ENCODE peak calls at places on chromosomes 11 and 22, in nine cellular contexts. M is B cell; W is A673; H is progenitor cell of endocrine pancreas; A is CD4-positive, alpha-beta T cell; G is cardiac muscle cell; J is fibroblast of the aortic adventitia; B is adrenal gland; U is heart left ventricle. T is an unnamed sample.

GRCh38 chr22:30288414-30289125 is 735 bp downstream of the CASTOR1 start:
- DNase-seq in J (no peak), M (no peak), H (no peak), A (no peak), U (no peak), G (no peak), W (no peak), B (no peak), T (no peak)

GRCh38 chr11:72581067-72581466 is 93.2 kb downstream of the PDE2A start:
- DNase-seq in A (no peak), G (no peak), U (no peak), J (no peak), B (no peak), W (no peak), H (no peak), M (no peak), T (no peak)

GRCh38 chr11:78722786-78723185 is 148.1 kb upstream of the NARS2 start:
- DNase-seq in A (no peak), G (peak; percentile 3), W (no peak), B (no peak), J (peak; percentile 18), M (no peak), U (no peak), H (no peak), T (no peak)

GRCh38 chr11:126834149-126834548 is 166.4 kb downstream of the KIRREL3 start:
- DNase-seq in J (peak; percentile 90), G (peak; percentile 47), B (no peak), H (no peak), M (no peak), A (no peak), U (no peak), W (no peak), T (no peak)

GRCh38 chr22:43991316-43992020 is 32.6 kb upstream of the PARVB start:
- DNase-seq in H (no peak), W (no peak), G (no peak), M (no peak), B (no peak), J (no peak), A (no peak), U (no peak), T (no peak)

GRCh38 chr11:3840289-3840869 is 380 bp downstream of the RHOG start:
- DNase-seq in U (no peak), G (no peak), H (no peak), W (no peak), M (peak; percentile 31), J (no peak), A (no peak), B (no peak), T (peak; percentile 42)

GRCh38 chr11:36034572-36035331 is 90.9 kb downstream of the LDLRAD3 start:
- DNase-seq in A (no peak), M (no peak), W (no peak), U (no peak), J (peak; percentile 86), G (peak; percentile 74), B (no peak), H (no peak), T (no peak)

GRCh38 chr11:84608788-84609309 is 1018.3 kb downstream of the DLG2 start:
- DNase-seq in A (no peak), M (no peak), G (no peak), U (no peak), W (no peak), J (no peak), B (no peak), H (no peak), T (no peak)

GRCh38 chr11:74142624-74143023 is 28.2 kb downstream of the C2CD3 start:
- DNase-seq in G (no peak), W (no peak), B (no peak), A (no peak), J (no peak), U (no peak), H (no peak), M (no peak), T (no peak)

GRCh38 chr22:42338502-42338901 is 68.0 kb upstream of the TCF20 start:
- DNase-seq in W (no peak), A (no peak), M (no peak), U (no peak), B (no peak), H (no peak), G (no peak), J (no peak), T (no peak)

GRCh38 chr22:46806789-46807188 is 44.3 kb downstream of the TBC1D22A start:
- DNase-seq in B (no peak), G (no peak), A (no peak), J (no peak), M (no peak), H (no peak), W (no peak), U (no peak), T (no peak)

GRCh38 chr11:65013130-65013691 is 749 bp upstream of the ARL2 start:
- DNase-seq in A (peak; percentile 85), H (peak; percentile 79), W (no peak), J (peak; percentile 86), G (peak; percentile 91), M (peak; percentile 94), U (peak; percentile 92), B (peak; percentile 91), T (peak; percentile 90)

GRCh38 chr11:48307760-48308386 is 1.9 kb downstream of the OR4S1 start:
- DNase-seq in G (peak; percentile 49), W (peak; percentile 91), J (peak; percentile 56), U (peak; percentile 47), M (peak; percentile 36), A (peak; percentile 57), H (peak; percentile 16), B (peak; percentile 66), T (peak; percentile 25)

GRCh38 chr11:1547467-1548098 is 24.5 kb downstream of the DUSP8 start:
- DNase-seq in G (no peak), H (no peak), W (no peak), M (peak; percentile 73), B (no peak), U (no peak), A (no peak), J (no peak), T (no peak)

GRCh38 chr11:1546077-1546535 is 26.0 kb downstream of the DUSP8 start:
- DNase-seq in A (no peak), W (no peak), J (no peak), G (no peak), M (no peak), U (no peak), B (no peak), H (peak; percentile 39), T (no peak)

GRCh38 chr11:1548221-1549070 is 23.6 kb downstream of the DUSP8 start:
- DNase-seq in U (peak; percentile 84), W (no peak), H (no peak), A (no peak), M (peak; percentile 75), G (peak; percentile 55), J (peak; percentile 39), B (peak; percentile 87), T (no peak)

GRCh38 chr11:1546536-1547466 is 25.3 kb downstream of the DUSP8 start:
- DNase-seq in G (peak; percentile 31), W (peak; percentile 55), H (peak; percentile 41), U (peak; percentile 54), A (no peak), J (no peak), M (peak; percentile 93), B (peak; percentile 62), T (no peak)

GRCh38 chr11:1549355-1550330 is 22.4 kb downstream of the DUSP8 start:
- DNase-seq in J (no peak), G (no peak), H (no peak), M (peak; percentile 47), B (no peak), W (no peak), U (no peak), A (no peak), T (no peak)
- TF ChIP-seq CTCF in J (no peak), G (no peak), H (no peak), M (no peak), B (no peak), W (no peak), U (no peak), A (no peak), T (no peak)

GRCh38 chr11:130448416-130449068 is at the start of gene ADAMTS15:
- DNase-seq in G (peak; percentile 95), W (peak; percentile 97), A (no peak), H (peak; percentile 68), M (no peak), J (peak; percentile 90), U (peak; percentile 87), B (peak; percentile 69), T (no peak)
- TF ChIP-seq CTCF in G (peak; percentile 6), W (no peak), A (no peak), H (no peak), M (no peak), J (no peak), U (no peak), B (no peak), T (no peak)

DNA sequence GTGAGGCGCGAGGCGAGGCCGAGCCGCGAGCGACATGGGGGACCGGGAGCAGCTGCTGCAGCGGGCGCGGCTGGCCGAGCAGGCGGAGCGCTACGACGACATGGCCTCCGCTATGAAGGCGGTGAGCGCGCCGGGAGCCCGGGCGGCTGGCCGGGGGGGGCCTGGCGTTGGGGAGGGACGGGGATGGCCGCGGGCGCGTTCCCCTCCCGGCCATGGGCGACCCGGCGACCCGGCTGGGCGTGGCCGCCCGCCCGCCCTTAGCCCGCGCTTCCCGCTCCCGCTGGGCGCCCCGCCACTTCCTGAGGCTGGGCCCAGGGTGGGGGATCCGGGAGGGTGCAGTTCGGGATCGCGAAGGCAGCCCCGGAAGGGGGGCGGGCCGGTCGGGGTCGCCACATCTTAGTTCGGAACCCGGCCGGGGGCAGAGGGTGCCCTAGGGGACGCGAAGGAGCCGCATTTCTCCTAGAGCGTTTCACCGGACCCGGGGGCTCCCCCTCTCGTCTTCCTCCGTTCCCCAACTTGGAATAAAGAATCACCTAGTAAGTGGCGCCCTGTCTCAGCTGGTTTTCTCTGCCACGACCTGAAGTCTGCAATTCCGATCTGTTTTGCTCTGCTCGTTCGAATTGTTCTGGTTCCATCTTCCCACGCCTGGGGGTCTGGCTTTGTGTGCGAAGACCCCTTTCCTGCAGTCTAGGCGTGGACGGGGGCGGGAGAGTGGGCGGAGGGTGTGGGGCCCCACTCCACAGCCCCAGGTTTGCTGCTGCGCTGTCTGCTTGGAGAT is 554 bp downstream of the YWHAH start:
- DNase-seq in B (no peak), H (no peak), M (peak; percentile 60), G (peak; percentile 19), A (no peak), J (no peak), W (no peak), U (peak; percentile 70), T (no peak)
- TF ChIP-seq CTCF in B (no peak), H (no peak), M (no peak), G (no peak), A (no peak), J (peak; percentile 6), W (no peak), U (no peak), T (no peak)

DNA sequence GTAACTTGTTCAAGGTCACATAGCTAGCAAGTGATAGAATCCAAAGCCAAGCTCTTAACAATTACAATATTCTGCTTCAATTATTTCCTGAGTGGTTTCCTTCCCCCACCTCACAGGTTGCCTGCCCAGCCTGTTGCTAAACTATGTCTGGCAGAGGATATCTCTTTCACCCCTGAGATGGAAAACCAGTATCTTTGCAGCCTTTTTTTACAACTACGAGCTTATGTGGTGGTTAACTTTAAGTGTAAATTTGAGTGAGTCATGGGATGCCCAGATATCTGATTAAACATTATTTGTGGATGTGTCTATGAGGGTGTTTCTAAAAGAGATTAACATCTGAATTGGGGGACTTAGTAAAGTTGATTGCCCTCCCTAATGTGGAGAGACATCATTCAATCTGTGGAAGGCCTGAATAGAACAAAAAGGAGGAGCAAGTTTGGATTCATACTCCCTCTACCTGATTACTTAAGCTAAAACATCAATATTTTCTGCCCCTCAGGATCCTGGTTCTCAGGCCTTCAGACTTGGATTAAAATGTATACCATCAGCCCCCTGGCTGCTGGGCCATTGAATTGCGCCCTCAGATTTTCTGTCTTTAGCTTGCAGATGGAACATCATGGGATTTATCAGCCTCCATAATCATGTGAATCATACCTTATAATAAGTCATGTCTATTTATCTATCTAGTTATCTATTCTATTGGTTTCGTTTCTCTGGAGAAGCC is 911.9 kb downstream of the METTL15 start:
- DNase-seq in J (peak; percentile 58), G (peak; percentile 66), M (no peak), W (peak; percentile 82), B (no peak), H (no peak), A (no peak), U (no peak), T (no peak)
- TF ChIP-seq CTCF in J (peak; percentile 49), G (peak; percentile 64), M (no peak), W (peak; percentile 97), B (no peak), H (peak; percentile 64), A (no peak), U (no peak), T (no peak)